ENCODE peak calls at places on chromosome 14, in nine cellular contexts. One of them, this sample, is unnamed.

GRCh38 chr14:68506021-68506644 is 286.7 kb downstream of the ZFP36L1 start:
- DNase-seq in foreskin fibroblast: peak
- DNase-seq in A549: no peak
- DNase-seq in HFFc6: peak
- DNase-seq in HepG2: no peak
- DNase-seq in MM.1S: no peak
- DNase-seq in AG09309: peak
- DNase-seq in HFF-Myc: no peak
- DNase-seq in astrocyte of the spinal cord: peak
- DNase-seq in this sample: peak

GRCh38 chr14:101126376-101127130 is 223.0 kb upstream of the RTL1 start:
- DNase-seq in foreskin fibroblast: no peak
- DNase-seq in HFF-Myc: no peak
- DNase-seq in AG09309: no peak
- DNase-seq in A549: no peak
- DNase-seq in MM.1S: no peak
- DNase-seq in HepG2: no peak
- DNase-seq in HFFc6: no peak
- DNase-seq in astrocyte of the spinal cord: no peak
- DNase-seq in this sample: no peak

GRCh38 chr14:65184032-65184764 is 81.9 kb upstream of the MAX start:
- DNase-seq in HFFc6: peak
- DNase-seq in foreskin fibroblast: no peak
- DNase-seq in HFF-Myc: no peak
- DNase-seq in astrocyte of the spinal cord: peak
- DNase-seq in A549: no peak
- DNase-seq in AG09309: no peak
- DNase-seq in HepG2: no peak
- DNase-seq in MM.1S: no peak
- DNase-seq in this sample: no peak

GRCh38 chr14:89351364-89351957 is 65.6 kb downstream of the FOXN3 start:
- DNase-seq in foreskin fibroblast: no peak
- DNase-seq in A549: no peak
- DNase-seq in astrocyte of the spinal cord: peak
- DNase-seq in HFF-Myc: no peak
- DNase-seq in HepG2: peak
- DNase-seq in HFFc6: no peak
- DNase-seq in MM.1S: no peak
- DNase-seq in AG09309: no peak
- DNase-seq in this sample: no peak

GRCh38 chr14:79040742-79041249 is 870.6 kb downstream of the NRXN3 start:
- DNase-seq in A549: no peak
- DNase-seq in foreskin fibroblast: no peak
- DNase-seq in astrocyte of the spinal cord: no peak
- DNase-seq in MM.1S: no peak
- DNase-seq in HFFc6: no peak
- DNase-seq in HFF-Myc: no peak
- DNase-seq in HepG2: no peak
- DNase-seq in AG09309: no peak
- DNase-seq in this sample: no peak

GRCh38 chr14:78970677-78971076 is 800.5 kb downstream of the NRXN3 start:
- DNase-seq in astrocyte of the spinal cord: no peak
- DNase-seq in HepG2: no peak
- DNase-seq in AG09309: no peak
- DNase-seq in A549: no peak
- DNase-seq in foreskin fibroblast: no peak
- DNase-seq in MM.1S: no peak
- DNase-seq in HFFc6: peak
- DNase-seq in HFF-Myc: no peak
- DNase-seq in this sample: no peak

GRCh38 chr14:63045612-63046320 is 508 bp upstream of the KCNH5 start:
- DNase-seq in HepG2: peak
- DNase-seq in A549: peak
- DNase-seq in HFFc6: no peak
- DNase-seq in AG09309: no peak
- DNase-seq in astrocyte of the spinal cord: peak
- DNase-seq in MM.1S: peak
- DNase-seq in foreskin fibroblast: peak
- DNase-seq in HFF-Myc: no peak
- DNase-seq in this sample: no peak

GRCh38 chr14:73744874-73745529 is 30.8 kb upstream of the PNMA1 start:
- DNase-seq in MM.1S: no peak
- DNase-seq in A549: no peak
- DNase-seq in HepG2: no peak
- DNase-seq in HFF-Myc: no peak
- DNase-seq in foreskin fibroblast: no peak
- DNase-seq in astrocyte of the spinal cord: no peak
- DNase-seq in AG09309: no peak
- DNase-seq in HFFc6: no peak
- DNase-seq in this sample: no peak

GRCh38 chr14:99724196-99724891 is 40.2 kb downstream of the CYP46A1 start:
- DNase-seq in AG09309: no peak
- DNase-seq in foreskin fibroblast: no peak
- DNase-seq in A549: no peak
- DNase-seq in MM.1S: no peak
- DNase-seq in HFFc6: no peak
- DNase-seq in astrocyte of the spinal cord: no peak
- DNase-seq in HFF-Myc: no peak
- DNase-seq in HepG2: no peak
- DNase-seq in this sample: no peak
- TF ChIP-seq CTCF in AG09309: no peak
- TF ChIP-seq CTCF in foreskin fibroblast: no peak
- TF ChIP-seq CTCF in A549: no peak
- TF ChIP-seq CTCF in MM.1S: no peak
- TF ChIP-seq CTCF in HFFc6: peak
- TF ChIP-seq CTCF in astrocyte of the spinal cord: no peak
- TF ChIP-seq CTCF in HFF-Myc: no peak
- TF ChIP-seq CTCF in HepG2: no peak
- TF ChIP-seq CTCF in this sample: peak

GRCh38 chr14:105347587-105347968 is 33.0 kb downstream of the PACS2 start:
- DNase-seq in foreskin fibroblast: no peak
- DNase-seq in HepG2: no peak
- DNase-seq in HFFc6: no peak
- DNase-seq in AG09309: no peak
- DNase-seq in astrocyte of the spinal cord: no peak
- DNase-seq in A549: no peak
- DNase-seq in MM.1S: no peak
- DNase-seq in HFF-Myc: no peak
- DNase-seq in this sample: no peak

GRCh38 chr14:105348169-105348944 is 33.8 kb downstream of the PACS2 start:
- DNase-seq in astrocyte of the spinal cord: no peak
- DNase-seq in HepG2: no peak
- DNase-seq in HFF-Myc: no peak
- DNase-seq in foreskin fibroblast: no peak
- DNase-seq in MM.1S: no peak
- DNase-seq in A549: no peak
- DNase-seq in HFFc6: no peak
- DNase-seq in AG09309: no peak
- DNase-seq in this sample: no peak

GRCh38 chr14:105349992-105350391 is 35.4 kb downstream of the PACS2 start:
- DNase-seq in MM.1S: no peak
- DNase-seq in HFF-Myc: no peak
- DNase-seq in foreskin fibroblast: no peak
- DNase-seq in HFFc6: no peak
- DNase-seq in AG09309: no peak
- DNase-seq in astrocyte of the spinal cord: no peak
- DNase-seq in A549: no peak
- DNase-seq in HepG2: no peak
- DNase-seq in this sample: no peak

GRCh38 chr14:105350450-105351244 is 36.1 kb downstream of the PACS2 start:
- DNase-seq in MM.1S: no peak
- DNase-seq in HepG2: no peak
- DNase-seq in foreskin fibroblast: no peak
- DNase-seq in A549: no peak
- DNase-seq in astrocyte of the spinal cord: no peak
- DNase-seq in HFF-Myc: no peak
- DNase-seq in AG09309: no peak
- DNase-seq in HFFc6: no peak
- DNase-seq in this sample: no peak

DNA sequence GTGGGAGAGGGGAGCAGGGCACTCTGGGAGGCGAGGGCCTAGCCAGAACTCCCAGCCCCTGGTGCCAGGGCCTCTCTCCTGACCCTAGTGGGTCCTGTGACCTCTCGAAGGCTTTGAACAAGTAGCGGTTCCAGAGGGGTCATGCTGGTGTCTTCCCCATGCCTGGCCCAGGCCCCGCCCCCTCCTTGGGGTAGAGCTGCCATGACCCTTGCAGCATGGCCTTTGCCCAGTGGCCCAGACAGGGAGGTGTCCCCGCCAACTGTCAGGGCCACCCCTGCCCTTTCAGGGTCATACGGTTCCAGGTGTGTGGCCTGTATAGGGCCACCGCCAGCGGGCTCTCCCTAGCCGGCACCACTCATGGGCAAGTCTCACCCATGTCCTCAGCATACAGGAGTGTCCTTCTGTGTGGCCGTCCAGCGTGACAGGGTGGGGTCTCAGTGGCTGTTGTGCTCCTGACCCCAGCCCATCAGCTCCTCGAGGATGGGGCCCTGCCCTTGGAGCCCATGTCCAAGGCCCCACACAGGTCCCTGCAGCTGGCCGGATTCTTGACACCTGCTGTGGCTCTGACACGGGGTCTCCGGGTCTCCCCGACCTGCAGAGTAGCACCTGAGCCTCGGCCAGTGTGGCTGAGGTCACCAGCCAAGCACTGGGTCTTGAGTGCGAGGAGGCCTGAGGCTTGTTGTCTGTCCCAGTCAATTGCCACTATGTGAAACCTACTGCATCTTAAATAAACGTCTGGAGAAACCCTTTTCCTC is 34.6 kb downstream of the PACS2 start:
- DNase-seq in HepG2: no peak
- DNase-seq in A549: no peak
- DNase-seq in foreskin fibroblast: no peak
- DNase-seq in astrocyte of the spinal cord: no peak
- DNase-seq in MM.1S: no peak
- DNase-seq in HFF-Myc: no peak
- DNase-seq in AG09309: no peak
- DNase-seq in HFFc6: no peak
- DNase-seq in this sample: no peak
- TF ChIP-seq CTCF in HepG2: no peak
- TF ChIP-seq CTCF in A549: no peak
- TF ChIP-seq CTCF in foreskin fibroblast: no peak
- TF ChIP-seq CTCF in astrocyte of the spinal cord: no peak
- TF ChIP-seq CTCF in MM.1S: no peak
- TF ChIP-seq CTCF in HFF-Myc: no peak
- TF ChIP-seq CTCF in AG09309: no peak
- TF ChIP-seq CTCF in HFFc6: no peak
- TF ChIP-seq CTCF in this sample: no peak

DNA sequence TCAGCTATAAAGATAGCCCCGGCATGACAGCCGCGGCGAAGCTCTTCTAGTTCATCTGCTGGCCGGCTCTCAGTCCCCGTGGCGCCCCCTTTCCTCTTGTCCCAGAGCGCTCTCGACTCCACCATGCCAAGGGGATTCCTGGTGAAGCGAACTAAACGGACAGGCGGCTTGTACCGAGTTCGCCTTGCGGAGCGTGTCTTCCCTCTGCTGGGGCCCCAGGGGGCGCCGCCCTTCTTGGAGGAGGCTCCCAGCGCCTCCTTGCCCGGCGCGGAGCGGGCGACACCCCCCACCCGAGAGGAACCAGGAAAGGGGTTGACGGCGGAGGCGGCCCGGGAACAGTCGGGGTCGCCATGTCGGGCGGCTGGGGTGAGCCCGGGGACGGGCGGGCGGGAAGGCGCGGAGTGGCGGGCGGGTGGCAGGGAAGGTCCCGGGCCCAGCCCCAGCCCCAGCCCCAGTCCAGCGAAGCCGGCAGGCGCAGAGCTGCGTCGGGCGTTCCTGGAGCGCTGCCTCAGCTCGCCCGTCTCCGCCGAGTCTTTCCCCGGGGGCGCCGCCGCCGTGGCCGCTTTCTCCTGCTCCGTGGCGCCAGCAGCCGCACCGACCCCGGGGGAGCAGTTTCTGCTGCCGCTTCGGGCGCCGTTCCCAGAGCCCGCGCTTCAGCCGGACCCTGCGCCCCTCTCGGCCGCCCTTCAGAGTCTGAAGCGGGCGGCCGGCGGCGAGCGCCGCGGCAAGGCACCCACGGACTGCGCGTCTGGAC is at the start of gene INSM2:
- DNase-seq in foreskin fibroblast: no peak
- DNase-seq in HFFc6: no peak
- DNase-seq in HepG2: no peak
- DNase-seq in astrocyte of the spinal cord: no peak
- DNase-seq in MM.1S: no peak
- DNase-seq in AG09309: no peak
- DNase-seq in HFF-Myc: no peak
- DNase-seq in A549: no peak
- DNase-seq in this sample: no peak
- TF ChIP-seq CTCF in foreskin fibroblast: no peak
- TF ChIP-seq CTCF in HFFc6: peak
- TF ChIP-seq CTCF in HepG2: peak
- TF ChIP-seq CTCF in astrocyte of the spinal cord: peak
- TF ChIP-seq CTCF in MM.1S: no peak
- TF ChIP-seq CTCF in AG09309: peak
- TF ChIP-seq CTCF in HFF-Myc: peak
- TF ChIP-seq CTCF in A549: peak
- TF ChIP-seq CTCF in this sample: peak

GRCh38 chr14:49882826-49883694 is 9.8 kb upstream of the ARF6 start:
- DNase-seq in HFF-Myc: no peak
- DNase-seq in foreskin fibroblast: no peak
- DNase-seq in AG09309: no peak
- DNase-seq in HepG2: no peak
- DNase-seq in astrocyte of the spinal cord: no peak
- DNase-seq in HFFc6: no peak
- DNase-seq in MM.1S: no peak
- DNase-seq in A549: no peak
- DNase-seq in this sample: no peak

GRCh38 chr14:49880267-49881064 is 12.4 kb upstream of the ARF6 start:
- DNase-seq in HepG2: no peak
- DNase-seq in foreskin fibroblast: peak
- DNase-seq in A549: no peak
- DNase-seq in HFF-Myc: no peak
- DNase-seq in astrocyte of the spinal cord: peak
- DNase-seq in MM.1S: no peak
- DNase-seq in HFFc6: peak
- DNase-seq in AG09309: no peak
- DNase-seq in this sample: no peak

GRCh38 chr14:49876563-49877127 is 16.2 kb upstream of the ARF6 start:
- DNase-seq in foreskin fibroblast: no peak
- DNase-seq in HFFc6: no peak
- DNase-seq in HepG2: no peak
- DNase-seq in HFF-Myc: no peak
- DNase-seq in AG09309: no peak
- DNase-seq in astrocyte of the spinal cord: no peak
- DNase-seq in MM.1S: no peak
- DNase-seq in A549: no peak
- DNase-seq in this sample: no peak

GRCh38 chr14:49879683-49880204 is 13.1 kb upstream of the ARF6 start:
- DNase-seq in HFFc6: peak
- DNase-seq in HepG2: peak
- DNase-seq in HFF-Myc: no peak
- DNase-seq in AG09309: no peak
- DNase-seq in astrocyte of the spinal cord: peak
- DNase-seq in MM.1S: peak
- DNase-seq in foreskin fibroblast: no peak
- DNase-seq in A549: peak
- DNase-seq in this sample: no peak

DNA sequence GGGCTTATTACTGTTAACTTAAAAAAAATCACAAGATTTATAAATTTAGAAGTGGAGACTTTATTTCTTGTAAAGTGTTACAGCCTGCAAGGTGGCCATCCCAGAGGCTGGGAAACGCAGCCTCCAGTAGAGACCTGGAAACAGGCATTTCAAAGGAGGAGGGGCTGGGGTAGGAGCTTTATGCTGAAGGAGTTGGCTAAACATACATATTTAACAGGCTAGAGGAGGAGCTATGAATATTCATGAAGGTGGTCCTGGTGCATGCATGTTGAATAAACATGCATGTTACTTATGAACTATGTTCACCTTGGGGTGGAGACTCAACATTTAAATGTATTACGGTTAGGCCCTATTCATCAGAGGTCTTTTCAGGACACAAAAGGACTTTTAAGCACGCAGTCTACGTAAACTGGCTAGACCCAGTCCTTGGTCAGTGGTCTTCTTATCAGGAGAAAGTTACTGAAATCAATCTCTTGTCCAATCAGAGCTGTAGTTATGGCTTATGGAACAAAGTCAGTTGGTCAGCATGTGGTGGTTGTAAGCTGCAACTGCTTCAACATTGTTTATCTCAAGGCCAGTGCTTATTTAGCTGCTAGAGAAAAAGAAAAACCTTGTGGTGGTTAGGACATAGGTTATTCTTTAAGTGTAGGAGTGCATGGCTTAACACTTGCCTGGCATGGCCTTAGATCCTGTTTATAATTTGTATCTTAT is 11.4 kb upstream of the ARF6 start:
- DNase-seq in A549: no peak
- DNase-seq in astrocyte of the spinal cord: no peak
- DNase-seq in MM.1S: no peak
- DNase-seq in HFFc6: no peak
- DNase-seq in foreskin fibroblast: no peak
- DNase-seq in HFF-Myc: no peak
- DNase-seq in HepG2: no peak
- DNase-seq in AG09309: no peak
- DNase-seq in this sample: no peak
- TF ChIP-seq CTCF in A549: no peak
- TF ChIP-seq CTCF in astrocyte of the spinal cord: no peak
- TF ChIP-seq CTCF in MM.1S: no peak
- TF ChIP-seq CTCF in HFFc6: no peak
- TF ChIP-seq CTCF in foreskin fibroblast: no peak
- TF ChIP-seq CTCF in HFF-Myc: no peak
- TF ChIP-seq CTCF in HepG2: no peak
- TF ChIP-seq CTCF in AG09309: no peak
- TF ChIP-seq CTCF in this sample: no peak